ENCODE peak calls at places on chromosomes 2 and 18, in seven cellular contexts. One of them, this sample, is unnamed.

GRCh38 chr2:233242231-233242917 is 9.1 kb upstream of the ATG16L1 start:
- DNase-seq in sigmoid colon: no peak
- DNase-seq in SK-N-SH: no peak
- DNase-seq in ovary: no peak
- DNase-seq in suprapubic skin: no peak
- DNase-seq in K562: no peak
- DNase-seq in H1: no peak
- DNase-seq in this sample: no peak

GRCh38 chr2:85785027-85785822 is 31.4 kb downstream of the ATOH8 start:
- DNase-seq in suprapubic skin: no peak
- DNase-seq in H1: no peak
- DNase-seq in ovary: no peak
- DNase-seq in sigmoid colon: peak
- DNase-seq in K562: no peak
- DNase-seq in SK-N-SH: no peak
- DNase-seq in this sample: no peak

GRCh38 chr2:102100371-102101096 is 42.0 kb upstream of the IL1R1 start:
- DNase-seq in K562: no peak
- DNase-seq in SK-N-SH: no peak
- DNase-seq in H1: no peak
- DNase-seq in suprapubic skin: no peak
- DNase-seq in ovary: no peak
- DNase-seq in sigmoid colon: no peak
- DNase-seq in this sample: no peak

GRCh38 chr2:64291181-64291580 is 147.0 kb upstream of the PELI1 start:
- DNase-seq in suprapubic skin: no peak
- DNase-seq in ovary: no peak
- DNase-seq in K562: no peak
- DNase-seq in sigmoid colon: no peak
- DNase-seq in H1: no peak
- DNase-seq in SK-N-SH: no peak
- DNase-seq in this sample: peak

GRCh38 chr18:36419913-36420531 is 122.5 kb downstream of the FHOD3 start:
- DNase-seq in ovary: no peak
- DNase-seq in K562: no peak
- DNase-seq in H1: no peak
- DNase-seq in suprapubic skin: no peak
- DNase-seq in sigmoid colon: no peak
- DNase-seq in SK-N-SH: no peak
- DNase-seq in this sample: no peak

GRCh38 chr18:48161911-48162698 is 231.6 kb upstream of the SMAD2 start:
- DNase-seq in sigmoid colon: peak
- DNase-seq in H1: no peak
- DNase-seq in K562: no peak
- DNase-seq in suprapubic skin: no peak
- DNase-seq in ovary: no peak
- DNase-seq in SK-N-SH: no peak
- DNase-seq in this sample: no peak

GRCh38 chr2:108396845-108397244 is 19.1 kb downstream of the SULT1C4 start:
- DNase-seq in ovary: no peak
- DNase-seq in SK-N-SH: no peak
- DNase-seq in suprapubic skin: no peak
- DNase-seq in K562: no peak
- DNase-seq in sigmoid colon: no peak
- DNase-seq in H1: no peak
- DNase-seq in this sample: no peak

GRCh38 chr2:241892299-241893137 is 23.0 kb downstream of the RTP5 start:
- DNase-seq in H1: no peak
- DNase-seq in SK-N-SH: peak
- DNase-seq in suprapubic skin: peak
- DNase-seq in ovary: peak
- DNase-seq in sigmoid colon: peak
- DNase-seq in K562: peak
- DNase-seq in this sample: no peak

GRCh38 chr2:211454684-211455083 is 898.3 kb downstream of the CPS1 start:
- DNase-seq in SK-N-SH: no peak
- DNase-seq in suprapubic skin: no peak
- DNase-seq in K562: no peak
- DNase-seq in ovary: no peak
- DNase-seq in sigmoid colon: no peak
- DNase-seq in H1: no peak
- DNase-seq in this sample: no peak

GRCh38 chr2:238655974-238656722 is 191.7 kb upstream of the TWIST2 start:
- DNase-seq in SK-N-SH: no peak
- DNase-seq in ovary: no peak
- DNase-seq in suprapubic skin: no peak
- DNase-seq in H1: peak
- DNase-seq in sigmoid colon: no peak
- DNase-seq in K562: no peak
- DNase-seq in this sample: no peak

GRCh38 chr2:85797959-85798358 is 44.2 kb downstream of the ATOH8 start:
- DNase-seq in K562: peak
- DNase-seq in suprapubic skin: peak
- DNase-seq in ovary: no peak
- DNase-seq in SK-N-SH: peak
- DNase-seq in H1: no peak
- DNase-seq in sigmoid colon: peak
- DNase-seq in this sample: peak

GRCh38 chr2:99863236-99863913 is 279.0 kb downstream of the AFF3 start:
- DNase-seq in K562: no peak
- DNase-seq in ovary: no peak
- DNase-seq in H1: no peak
- DNase-seq in sigmoid colon: no peak
- DNase-seq in suprapubic skin: no peak
- DNase-seq in SK-N-SH: no peak
- DNase-seq in this sample: no peak

GRCh38 chr18:60176271-60176670 is 196.3 kb downstream of the MC4R start:
- DNase-seq in suprapubic skin: no peak
- DNase-seq in ovary: no peak
- DNase-seq in sigmoid colon: no peak
- DNase-seq in SK-N-SH: no peak
- DNase-seq in H1: no peak
- DNase-seq in K562: no peak
- DNase-seq in this sample: no peak

GRCh38 chr2:214096200-214096599 is 314.7 kb upstream of the VWC2L start:
- DNase-seq in sigmoid colon: no peak
- DNase-seq in K562: no peak
- DNase-seq in ovary: no peak
- DNase-seq in SK-N-SH: no peak
- DNase-seq in H1: no peak
- DNase-seq in suprapubic skin: no peak
- DNase-seq in this sample: no peak

GRCh38 chr2:120831106-120831505 is 95.4 kb downstream of the GLI2 start:
- DNase-seq in SK-N-SH: no peak
- DNase-seq in ovary: no peak
- DNase-seq in suprapubic skin: peak
- DNase-seq in H1: no peak
- DNase-seq in sigmoid colon: peak
- DNase-seq in K562: no peak
- DNase-seq in this sample: no peak

GRCh38 chr2:85215074-85216050 is 82.2 kb downstream of the TCF7L1 start:
- DNase-seq in SK-N-SH: peak
- DNase-seq in K562: no peak
- DNase-seq in ovary: peak
- DNase-seq in sigmoid colon: no peak
- DNase-seq in H1: no peak
- DNase-seq in suprapubic skin: peak
- DNase-seq in this sample: peak

GRCh38 chr18:52348209-52348608 is 8.2 kb downstream of the DCC start:
- DNase-seq in ovary: no peak
- DNase-seq in K562: peak
- DNase-seq in suprapubic skin: no peak
- DNase-seq in H1: peak
- DNase-seq in SK-N-SH: no peak
- DNase-seq in sigmoid colon: no peak
- DNase-seq in this sample: no peak

GRCh38 chr2:144377929-144378328 is 142.0 kb downstream of the ZEB2 start:
- DNase-seq in suprapubic skin: no peak
- DNase-seq in ovary: no peak
- DNase-seq in SK-N-SH: no peak
- DNase-seq in sigmoid colon: no peak
- DNase-seq in H1: no peak
- DNase-seq in K562: no peak
- DNase-seq in this sample: no peak

GRCh38 chr2:35503738-35504160 is 851.8 kb upstream of the CRIM1 start:
- DNase-seq in sigmoid colon: no peak
- DNase-seq in ovary: no peak
- DNase-seq in H1: no peak
- DNase-seq in K562: no peak
- DNase-seq in suprapubic skin: no peak
- DNase-seq in SK-N-SH: no peak
- DNase-seq in this sample: no peak

GRCh38 chr2:36549063-36549662 is 48.8 kb downstream of the FEZ2 start:
- DNase-seq in H1: no peak
- DNase-seq in K562: no peak
- DNase-seq in SK-N-SH: peak
- DNase-seq in sigmoid colon: no peak
- DNase-seq in suprapubic skin: no peak
- DNase-seq in ovary: no peak
- DNase-seq in this sample: no peak

DNA sequence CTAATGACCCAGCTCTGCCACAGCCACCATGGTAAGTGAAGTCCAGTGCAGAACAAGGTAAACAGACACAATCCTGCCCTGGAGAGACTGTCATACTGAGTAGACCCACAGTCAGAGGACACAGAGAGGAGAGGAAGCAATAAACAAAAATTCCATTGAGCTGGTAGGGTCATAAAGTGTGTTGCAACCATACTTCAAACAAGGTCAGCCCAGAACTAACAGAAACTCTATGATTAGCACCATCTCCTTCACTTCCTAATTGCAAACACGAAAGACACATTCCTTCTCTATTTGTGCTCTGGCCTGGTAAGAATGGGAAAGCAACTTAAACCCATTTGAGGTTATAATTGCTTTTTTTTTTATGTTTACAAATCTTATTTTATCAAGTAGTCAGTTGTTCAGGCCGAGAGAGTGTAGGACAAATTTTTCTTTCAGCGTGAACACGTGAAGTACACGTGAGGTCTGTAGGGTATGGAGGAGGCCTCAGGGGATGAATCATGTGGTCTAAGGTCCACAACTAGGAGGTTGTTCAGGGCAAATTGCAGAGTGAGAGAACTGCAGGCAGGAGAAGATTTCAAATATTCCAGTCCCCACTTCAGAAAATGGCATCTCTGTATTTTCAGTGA is 71.4 kb upstream of the GLS start:
- DNase-seq in sigmoid colon: no peak
- DNase-seq in suprapubic skin: no peak
- DNase-seq in SK-N-SH: no peak
- DNase-seq in K562: no peak
- DNase-seq in H1: no peak
- DNase-seq in ovary: no peak
- DNase-seq in this sample: peak
- TF ChIP-seq EP300 in sigmoid colon: no peak
- TF ChIP-seq EP300 in suprapubic skin: no peak
- TF ChIP-seq EP300 in SK-N-SH: no peak
- TF ChIP-seq EP300 in K562: no peak
- TF ChIP-seq EP300 in H1: no peak
- TF ChIP-seq EP300 in ovary: no peak
- TF ChIP-seq EP300 in this sample: no peak

DNA sequence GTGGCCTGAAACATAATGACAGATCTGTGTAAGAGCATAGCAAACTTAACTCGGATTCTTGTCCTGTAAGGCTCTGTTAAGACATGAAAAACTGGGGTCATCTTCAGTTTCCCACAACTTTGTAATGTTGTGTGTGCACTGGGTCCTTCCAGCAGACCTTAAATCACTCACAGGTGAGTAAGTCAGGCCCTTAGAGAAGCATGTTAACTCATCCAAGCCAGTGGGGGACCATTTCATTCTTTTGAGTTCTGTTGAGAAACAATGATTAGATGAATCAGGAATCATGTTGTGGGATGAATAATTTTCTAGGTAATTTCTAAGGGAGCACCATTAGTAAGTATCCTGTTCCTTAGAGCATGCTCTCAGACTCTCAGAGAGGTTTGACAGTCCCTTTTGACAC is 167.1 kb downstream of the ESCO1 start:
- DNase-seq in sigmoid colon: no peak
- DNase-seq in SK-N-SH: no peak
- DNase-seq in ovary: no peak
- DNase-seq in suprapubic skin: no peak
- DNase-seq in H1: no peak
- DNase-seq in K562: no peak
- DNase-seq in this sample: no peak
- TF ChIP-seq EP300 in sigmoid colon: no peak
- TF ChIP-seq EP300 in SK-N-SH: no peak
- TF ChIP-seq EP300 in ovary: no peak
- TF ChIP-seq EP300 in suprapubic skin: no peak
- TF ChIP-seq EP300 in H1: no peak
- TF ChIP-seq EP300 in K562: no peak
- TF ChIP-seq EP300 in this sample: no peak

GRCh38 chr18:79413025-79413424 is 17.3 kb downstream of the NFATC1 start:
- DNase-seq in sigmoid colon: no peak
- DNase-seq in suprapubic skin: peak
- DNase-seq in ovary: no peak
- DNase-seq in K562: peak
- DNase-seq in SK-N-SH: no peak
- DNase-seq in H1: no peak
- DNase-seq in this sample: no peak

GRCh38 chr18:79416022-79416676 is 20.4 kb downstream of the NFATC1 start:
- DNase-seq in sigmoid colon: no peak
- DNase-seq in ovary: no peak
- DNase-seq in H1: no peak
- DNase-seq in SK-N-SH: no peak
- DNase-seq in K562: no peak
- DNase-seq in suprapubic skin: no peak
- DNase-seq in this sample: no peak

GRCh38 chr18:79411614-79412526 is 16.1 kb downstream of the NFATC1 start:
- DNase-seq in K562: no peak
- DNase-seq in sigmoid colon: no peak
- DNase-seq in H1: no peak
- DNase-seq in suprapubic skin: peak
- DNase-seq in SK-N-SH: no peak
- DNase-seq in ovary: peak
- DNase-seq in this sample: no peak

GRCh38 chr18:79413426-79413825 is 17.7 kb downstream of the NFATC1 start:
- DNase-seq in sigmoid colon: no peak
- DNase-seq in H1: no peak
- DNase-seq in suprapubic skin: peak
- DNase-seq in SK-N-SH: no peak
- DNase-seq in ovary: peak
- DNase-seq in K562: no peak
- DNase-seq in this sample: no peak

DNA sequence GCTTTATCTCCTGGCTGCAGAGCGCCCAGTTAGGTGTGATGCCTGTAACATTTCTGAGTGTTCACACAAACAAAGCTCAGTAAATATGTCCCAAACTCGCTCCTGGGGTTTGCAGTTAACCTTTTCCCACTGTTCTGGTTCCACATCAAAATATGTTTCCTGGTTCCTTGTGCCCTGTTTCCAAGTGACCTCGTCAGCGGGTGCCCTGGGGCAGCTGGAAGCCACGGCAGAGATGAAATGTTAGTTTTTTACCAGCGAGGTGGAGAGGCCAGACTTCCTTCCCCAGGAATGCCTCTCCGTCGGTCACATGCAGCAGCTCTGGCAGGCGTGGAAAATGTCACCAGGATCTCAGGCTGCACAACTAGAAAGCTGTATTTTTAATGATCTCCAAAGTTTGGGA is 18.2 kb downstream of the NFATC1 start:
- DNase-seq in sigmoid colon: no peak
- DNase-seq in H1: no peak
- DNase-seq in ovary: peak
- DNase-seq in SK-N-SH: no peak
- DNase-seq in suprapubic skin: peak
- DNase-seq in K562: no peak
- DNase-seq in this sample: no peak
- TF ChIP-seq EP300 in sigmoid colon: no peak
- TF ChIP-seq EP300 in H1: no peak
- TF ChIP-seq EP300 in ovary: no peak
- TF ChIP-seq EP300 in SK-N-SH: no peak
- TF ChIP-seq EP300 in suprapubic skin: no peak
- TF ChIP-seq EP300 in K562: no peak
- TF ChIP-seq EP300 in this sample: no peak

GRCh38 chr2:168685619-168686453 is 116.6 kb upstream of the NOSTRIN start:
- DNase-seq in H1: no peak
- DNase-seq in sigmoid colon: no peak
- DNase-seq in K562: peak
- DNase-seq in SK-N-SH: peak
- DNase-seq in suprapubic skin: no peak
- DNase-seq in ovary: no peak
- DNase-seq in this sample: no peak
- TF ChIP-seq EP300 in H1: no peak
- TF ChIP-seq EP300 in sigmoid colon: no peak
- TF ChIP-seq EP300 in K562: peak
- TF ChIP-seq EP300 in SK-N-SH: no peak
- TF ChIP-seq EP300 in suprapubic skin: no peak
- TF ChIP-seq EP300 in ovary: no peak
- TF ChIP-seq EP300 in this sample: no peak